ENCODE peak calls at places on chromosome X, in six cellular contexts. D is brain microvascular endothelial cell; Z is activated CD8-positive, alpha-beta memory T cell treated with anti-CD3 and anti-CD28 coated beads for 48 hours; S is HEK293T; W is iris pigment epithelial cell; H is NCI-H1092 treated with DMSO at 0.1 percent for 48 hours. R is an unnamed sample.

GRCh38 chrX:119756926-119757635 is 1.3 kb upstream of the SOWAHD start:
- DNase-seq in D (no peak), Z (no peak), S (no peak), W (no peak), H (no peak), R (no peak)

GRCh38 chrX:106752101-106752678 is 25.7 kb downstream of the RNF128 start:
- DNase-seq in D (peak; percentile 12), Z (no peak), S (no peak), W (peak; percentile 1), H (no peak), R (no peak)

GRCh38 chrX:73876897-73877296 is 313.9 kb downstream of the CHIC1 start:
- DNase-seq in D (no peak), Z (no peak), S (no peak), W (no peak), H (no peak), R (no peak)

GRCh38 chrX:122770581-122770980 is 413.5 kb upstream of the GRIA3 start:
- DNase-seq in D (no peak), Z (no peak), S (no peak), W (no peak), H (no peak), R (no peak)

GRCh38 chrX:96693407-96693806 is 8.8 kb downstream of the DIAPH2 start:
- DNase-seq in D (no peak), Z (no peak), S (no peak), W (no peak), H (no peak), R (no peak)

GRCh38 chrX:38898261-38898660 is 97.0 kb downstream of the MID1IP1 start:
- DNase-seq in D (no peak), Z (no peak), S (no peak), W (no peak), H (no peak), R (no peak)

GRCh38 chrX:120308959-120309872 is 2.0 kb downstream of the TMEM255A start:
- DNase-seq in D (peak; percentile 43), Z (peak; percentile 26), S (peak; percentile 72), W (peak; percentile 70), H (peak; percentile 89), R (peak; percentile 65)

GRCh38 chrX:15856580-15856979 is 2.0 kb upstream of the AP1S2 start:
- DNase-seq in D (no peak), Z (no peak), S (no peak), W (no peak), H (peak; percentile 11), R (no peak)

GRCh38 chrX:149819371-149819770 is 37.6 kb downstream of the MAGEA9 start:
- DNase-seq in D (no peak), Z (no peak), S (no peak), W (no peak), H (no peak), R (no peak)

GRCh38 chrX:1389993-1390285 is 2.0 kb downstream of the SLC25A6 start:
- DNase-seq in D (no peak), Z (no peak), S (no peak), W (no peak), H (no peak), R (no peak)

GRCh38 chrX:27555514-27555913 is 34.6 kb upstream of the DCAF8L2 start:
- DNase-seq in D (no peak), Z (no peak), S (peak; percentile 35), W (peak; percentile 24), H (no peak), R (no peak)

GRCh38 chrX:119990409-119990994 is 47.0 kb upstream of the NKAP start:
- DNase-seq in D (no peak), Z (no peak), S (peak; percentile 43), W (no peak), H (peak; percentile 7), R (no peak)

GRCh38 chrX:57652705-57653104 is 27.4 kb downstream of the NLRP2B start:
- DNase-seq in D (no peak), Z (no peak), S (no peak), W (no peak), H (no peak), R (no peak)

GRCh38 chrX:1465261-1466231 is 12.8 kb upstream of the ASMTL start:
- DNase-seq in D (no peak), Z (no peak), S (no peak), W (no peak), H (no peak), R (no peak)

GRCh38 chrX:115966920-115967319 is 203.6 kb upstream of the AGTR2 start:
- DNase-seq in D (no peak), Z (no peak), S (no peak), W (no peak), H (no peak), R (no peak)

GRCh38 chrX:97119474-97120109 is 235.9 kb downstream of the RPA4 start:
- DNase-seq in D (no peak), Z (no peak), S (no peak), W (no peak), H (no peak), R (no peak)

GRCh38 chrX:107672955-107673378 is 44.7 kb downstream of the PRPS1 start:
- DNase-seq in D (peak; percentile 80), Z (no peak), S (peak; percentile 82), W (peak; percentile 87), H (peak; percentile 25), R (peak; percentile 73)

GRCh38 chrX:108316456-108316855 is 121.8 kb downstream of the COL4A6 start:
- DNase-seq in D (no peak), Z (no peak), S (no peak), W (no peak), H (no peak), R (no peak)

GRCh38 chrX:48520976-48521352 is 644 bp upstream of the EBP start:
- DNase-seq in D (no peak), Z (no peak), S (peak; percentile 25), W (no peak), H (peak; percentile 40), R (no peak)

GRCh38 chrX:31279359-31279758 is 207.5 kb upstream of the FTHL17 start:
- DNase-seq in D (peak; percentile 12), Z (no peak), S (peak; percentile 21), W (peak; percentile 49), H (no peak), R (no peak)

GRCh38 chrX:39204349-39204748 is 403.1 kb downstream of the MID1IP1 start:
- DNase-seq in D (no peak), Z (no peak), S (no peak), W (no peak), H (no peak), R (no peak)

GRCh38 chrX:108165349-108166111 is 74.0 kb downstream of the ATG4A start:
- DNase-seq in D (peak; percentile 38), Z (no peak), S (peak; percentile 74), W (peak; percentile 57), H (no peak), R (no peak)

GRCh38 chrX:109740076-109740809 is 7.2 kb upstream of the ACSL4 start:
- DNase-seq in D (peak; percentile 40), Z (no peak), S (no peak), W (peak; percentile 84), H (no peak), R (no peak)

GRCh38 chrX:1600406-1601050 is 9.1 kb downstream of the AKAP17A start:
- DNase-seq in D (no peak), Z (no peak), S (no peak), W (no peak), H (no peak), R (no peak)

GRCh38 chrX:52262195-52262546 is 77.5 kb downstream of the MAGED4 start:
- DNase-seq in D (no peak), Z (no peak), S (no peak), W (no peak), H (no peak), R (no peak)

GRCh38 chrX:90883479-90883878 is 551.2 kb upstream of the PABPC5 start:
- DNase-seq in D (no peak), Z (no peak), S (no peak), W (no peak), H (no peak), R (no peak)

GRCh38 chrX:13000311-13000811 is 25.5 kb downstream of the TMSB4X start:
- DNase-seq in D (no peak), Z (no peak), S (no peak), W (no peak), H (no peak), R (no peak)

GRCh38 chrX:13029831-13030771 is 14.3 kb downstream of the FAM9C start:
- DNase-seq in D (no peak), Z (no peak), S (no peak), W (no peak), H (no peak), R (peak; percentile 35)

GRCh38 chrX:130563476-130563875 is 161.7 kb downstream of the RBMX2 start:
- DNase-seq in D (no peak), Z (no peak), S (no peak), W (no peak), H (no peak), R (no peak)